ENCODE peak calls at places on chromosome 5, in seven cellular contexts. I is HCT116; K is foreskin fibroblast; C is PC-9; J is spleen; O is heart right ventricle; V is CD8-positive, alpha-beta T cell. D is an unnamed sample.

GRCh38 chr5:30849801-30850370 is 343.6 kb upstream of the CDH6 start:
- DNase-seq in I (no peak), C (peak; percentile 58), V (no peak), O (no peak), J (no peak), K (no peak), D (no peak)

GRCh38 chr5:28517691-28518090 is 1479.3 kb upstream of the CDH9 start:
- DNase-seq in J (no peak), O (no peak), I (no peak), C (no peak), V (no peak), K (no peak), D (no peak)

GRCh38 chr5:122680623-122681350 is 94.1 kb upstream of the SNX2 start:
- DNase-seq in V (no peak), J (no peak), C (no peak), K (no peak), I (no peak), O (no peak), D (no peak)

GRCh38 chr5:136246122-136246521 is 53.2 kb upstream of the SMIM32 start:
- DNase-seq in J (no peak), C (no peak), V (no peak), K (no peak), O (no peak), I (no peak), D (no peak)

GRCh38 chr5:174045470-174046025 is at the start of gene NSG2:
- DNase-seq in O (peak; percentile 79), K (peak; percentile 30), V (no peak), C (peak; percentile 73), J (no peak), I (peak; percentile 86), D (peak; percentile 88)

GRCh38 chr5:160959804-160960203 is 107.8 kb upstream of the ATP10B start:
- DNase-seq in C (peak; percentile 37), J (no peak), O (no peak), K (no peak), I (no peak), V (no peak), D (no peak)

GRCh38 chr5:19987594-19988345 is at the start of gene CDH18:
- DNase-seq in C (no peak), O (peak; percentile 16), J (peak; percentile 58), V (no peak), I (no peak), K (peak; percentile 13), D (peak; percentile 53)

GRCh38 chr5:119897537-119898370 is 268.4 kb downstream of the FAM170A start:
- DNase-seq in J (no peak), V (no peak), O (no peak), I (no peak), K (no peak), C (no peak), D (no peak)

GRCh38 chr5:156934450-156935211 is 28.4 kb downstream of the TIMD4 start:
- DNase-seq in O (no peak), I (peak; percentile 7), C (no peak), K (no peak), J (no peak), V (peak; percentile 58), D (no peak)

GRCh38 chr5:97550164-97550563 is 367.1 kb upstream of the RIOK2 start:
- DNase-seq in I (no peak), C (no peak), K (peak; percentile 62), V (no peak), J (no peak), O (no peak), D (no peak)

GRCh38 chr5:1053391-1054017 is 44.9 kb downstream of the NKD2 start:
- DNase-seq in C (no peak), K (peak; percentile 30), V (no peak), J (no peak), O (peak; percentile 28), I (no peak), D (no peak)

GRCh38 chr5:115431116-115431515 is 113.5 kb downstream of the FEM1C start:
- DNase-seq in O (no peak), C (no peak), V (no peak), K (no peak), I (no peak), J (no peak), D (no peak)

GRCh38 chr5:64834611-64835010 is 65.9 kb downstream of the CWC27 start:
- DNase-seq in O (no peak), V (no peak), J (no peak), I (no peak), C (no peak), K (no peak), D (no peak)

GRCh38 chr5:22314548-22314947 is 538.6 kb downstream of the CDH12 start:
- DNase-seq in C (no peak), K (no peak), V (no peak), O (no peak), J (no peak), I (no peak), D (no peak)

GRCh38 chr5:103475629-103476240 is 86.9 kb downstream of the NUDT12 start:
- DNase-seq in O (no peak), V (no peak), C (peak; percentile 47), K (no peak), I (peak; percentile 33), J (no peak), D (no peak)

GRCh38 chr5:14433202-14433601 is 148.4 kb upstream of the OTULINL start:
- DNase-seq in J (no peak), I (no peak), K (no peak), V (no peak), O (no peak), C (no peak), D (no peak)

GRCh38 chr5:74017112-74017511 is 391.1 kb downstream of the ARHGEF28 start:
- DNase-seq in C (peak; percentile 92), O (no peak), J (no peak), K (no peak), V (no peak), I (peak; percentile 61), D (no peak)

GRCh38 chr5:127313847-127314473 is 23.4 kb downstream of the MEGF10 start:
- DNase-seq in O (peak; percentile 48), V (peak; percentile 73), J (peak; percentile 87), I (peak; percentile 33), C (no peak), K (peak; percentile 32), D (no peak)

DNA sequence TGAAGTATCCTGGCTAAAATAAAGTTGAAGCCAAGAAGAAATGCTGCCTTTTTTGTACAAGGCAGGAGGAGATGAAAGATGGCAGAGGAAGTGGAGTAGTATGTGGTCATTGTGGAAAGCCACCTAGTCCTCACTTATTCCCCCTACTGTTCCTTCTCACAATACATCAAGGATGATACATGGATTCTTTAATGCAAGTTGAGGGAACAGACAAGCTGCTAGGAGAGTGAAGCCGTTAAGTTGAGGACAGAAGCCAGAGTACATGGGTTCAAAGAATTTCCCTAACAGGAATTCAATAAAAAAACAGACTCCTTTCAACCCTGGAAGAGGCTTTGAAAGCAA is 73.8 kb downstream of the MRPS27 start:
- DNase-seq in J (no peak), O (no peak), K (no peak), V (no peak), I (no peak), C (no peak), D (no peak)
- TF ChIP-seq CTCF in J (no peak), O (no peak), K (no peak), V (no peak), I (peak; percentile 49), C (no peak), D (no peak)

GRCh38 chr5:177507596-177508216 is 1.9 kb downstream of the DOK3 start:
- DNase-seq in C (no peak), K (no peak), O (no peak), J (peak; percentile 87), V (no peak), I (no peak), D (no peak)
- TF ChIP-seq CTCF in C (no peak), K (no peak), O (no peak), J (no peak), V (no peak), I (no peak), D (no peak)

GRCh38 chr5:9388941-9389674 is 156.8 kb downstream of the SEMA5A start:
- DNase-seq in V (no peak), I (no peak), C (no peak), O (no peak), K (no peak), J (no peak), D (no peak)

GRCh38 chr5:9390128-9390527 is 155.7 kb downstream of the SEMA5A start:
- DNase-seq in K (no peak), O (no peak), I (no peak), V (no peak), J (no peak), C (no peak), D (no peak)

GRCh38 chr5:9386945-9387344 is 158.9 kb downstream of the SEMA5A start:
- DNase-seq in C (no peak), V (no peak), I (no peak), K (no peak), J (no peak), O (no peak), D (no peak)

GRCh38 chr5:9391080-9391479 is 154.8 kb downstream of the SEMA5A start:
- DNase-seq in O (no peak), C (no peak), V (no peak), J (no peak), I (no peak), K (no peak), D (no peak)

GRCh38 chr5:9387879-9388278 is 158.0 kb downstream of the SEMA5A start:
- DNase-seq in J (no peak), C (no peak), I (no peak), V (no peak), O (no peak), K (no peak), D (no peak)
- TF ChIP-seq CTCF in J (no peak), C (no peak), I (no peak), V (no peak), O (no peak), K (no peak), D (no peak)

DNA sequence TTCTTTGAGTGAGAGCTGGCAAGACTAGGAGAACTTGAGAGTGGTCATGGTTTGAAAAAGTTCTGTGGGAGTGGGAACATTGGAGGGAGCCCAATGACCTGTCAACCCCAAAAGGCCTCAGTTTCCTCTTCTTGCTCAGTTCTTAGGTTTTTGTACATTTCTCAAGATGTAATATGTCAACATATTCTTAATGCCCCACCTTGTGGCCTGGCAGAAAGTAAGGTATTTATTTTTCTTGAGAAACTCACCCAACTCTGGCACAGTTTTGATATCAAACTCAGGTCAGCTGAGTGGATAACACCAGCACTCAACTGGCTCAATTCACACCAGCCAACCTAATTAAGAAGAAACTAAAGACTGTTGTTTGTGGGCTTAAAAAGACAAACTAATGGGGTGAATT is 123.0 kb upstream of the SLC27A6 start:
- DNase-seq in J (no peak), K (no peak), C (no peak), V (no peak), I (no peak), O (no peak), D (no peak)
- TF ChIP-seq CTCF in J (no peak), K (no peak), C (no peak), V (no peak), I (no peak), O (no peak), D (no peak)

D was measured in mesothelial cell of epicardium.